ENCODE peak calls at places on chromosome 14, in four cellular contexts. R is iris pigment epithelial cell, U is ureter, G is left ventricle myocardium superior. W is an unnamed sample.

GRCh38 chr14:61616524-61617185 is 78.7 kb upstream of the HIF1A start:
- DNase-seq in R (peak; percentile 88), U (no peak), G (no peak), W (no peak)

GRCh38 chr14:52862652-52863338 is 71.4 kb upstream of the GNPNAT1 start:
- DNase-seq in R (peak; percentile 91), U (no peak), G (no peak), W (no peak)

GRCh38 chr14:52052289-52052943 is 16.4 kb downstream of the NID2 start:
- DNase-seq in R (peak; percentile 87), U (no peak), G (no peak), W (peak; percentile 84)

GRCh38 chr14:35044939-35045797 is 904 bp upstream of the FAM177A1 start:
- DNase-seq in R (peak; percentile 84), U (no peak), G (no peak), W (peak; percentile 10)

GRCh38 chr14:100450736-100451135 is 127.6 kb downstream of the SLC25A47 start:
- DNase-seq in R (no peak), U (no peak), G (no peak), W (no peak)

GRCh38 chr14:47270715-47271114 is 404.7 kb downstream of the MDGA2 start:
- DNase-seq in R (no peak), U (no peak), G (no peak), W (no peak)

GRCh38 chr14:58705066-58705465 is 67.3 kb downstream of the DACT1 start:
- DNase-seq in R (peak; percentile 35), U (no peak), G (peak; percentile 56), W (no peak)

GRCh38 chr14:68464716-68465115 is 328.2 kb downstream of the ZFP36L1 start:
- DNase-seq in R (peak; percentile 85), U (no peak), G (no peak), W (peak; percentile 37)

W was measured in BJ.